ENCODE peak calls at places on chromosomes 13 and 19, in four cellular contexts. One of them, this sample, is unnamed.

GRCh38 chr13:60397693-60398437 is 845 bp downstream of the TDRD3 start:
- DNase-seq in AG10803: peak; percentile 72
- DNase-seq in A549: peak; percentile 30
- DNase-seq in uterus: peak; percentile 49
- DNase-seq in this sample: peak; percentile 33

GRCh38 chr13:29845440-29846056 is 4.9 kb downstream of the UBL3 start:
- DNase-seq in AG10803: peak; percentile 28
- DNase-seq in A549: no peak
- DNase-seq in uterus: no peak
- DNase-seq in this sample: no peak

GRCh38 chr13:44218501-44219240 is 155.0 kb upstream of the SERP2 start:
- DNase-seq in A549: no peak
- DNase-seq in AG10803: no peak
- DNase-seq in uterus: peak; percentile 59
- DNase-seq in this sample: no peak

GRCh38 chr19:51749979-51750378 is 1.7 kb downstream of the FPR1 start:
- DNase-seq in A549: no peak
- DNase-seq in uterus: no peak
- DNase-seq in AG10803: peak; percentile 88
- DNase-seq in this sample: no peak

GRCh38 chr13:73223372-73223781 is 164.6 kb downstream of the KLF5 start:
- DNase-seq in AG10803: no peak
- DNase-seq in A549: no peak
- DNase-seq in uterus: no peak
- DNase-seq in this sample: peak; percentile 42

GRCh38 chr19:3822683-3823344 is 36.6 kb upstream of the MATK start:
- DNase-seq in A549: no peak
- DNase-seq in uterus: no peak
- DNase-seq in AG10803: no peak
- DNase-seq in this sample: no peak

GRCh38 chr19:30791116-30791515 is 418.9 kb downstream of the ZNF536 start:
- DNase-seq in uterus: peak; percentile 46
- DNase-seq in AG10803: no peak
- DNase-seq in A549: no peak
- DNase-seq in this sample: no peak

GRCh38 chr19:15010497-15011255 is 31.0 kb upstream of the SLC1A6 start:
- DNase-seq in AG10803: no peak
- DNase-seq in A549: no peak
- DNase-seq in uterus: no peak
- DNase-seq in this sample: no peak

GRCh38 chr13:40494932-40495619 is 171.4 kb downstream of the FOXO1 start:
- DNase-seq in A549: no peak
- DNase-seq in uterus: no peak
- DNase-seq in AG10803: no peak
- DNase-seq in this sample: no peak

GRCh38 chr19:2841858-2842574 is 741 bp downstream of the ZNF555 start:
- DNase-seq in uterus: no peak
- DNase-seq in AG10803: no peak
- DNase-seq in A549: no peak
- DNase-seq in this sample: no peak

GRCh38 chr19:677201-677600 is 1.0 kb downstream of the FSTL3 start:
- DNase-seq in AG10803: peak; percentile 82
- DNase-seq in A549: peak; percentile 61
- DNase-seq in uterus: peak; percentile 80
- DNase-seq in this sample: peak; percentile 54

GRCh38 chr13:50410921-50411712 is 395.9 kb downstream of the KCNRG start:
- DNase-seq in A549: peak; percentile 54
- DNase-seq in AG10803: peak; percentile 76
- DNase-seq in uterus: no peak
- DNase-seq in this sample: peak; percentile 90

GRCh38 chr13:59531571-59532091 is 632.1 kb downstream of the DIAPH3 start:
- DNase-seq in uterus: peak; percentile 25
- DNase-seq in AG10803: peak; percentile 44
- DNase-seq in A549: no peak
- DNase-seq in this sample: peak; percentile 26

GRCh38 chr19:38727868-38728660 is 16.2 kb downstream of the CAPN12 start:
- DNase-seq in uterus: peak; percentile 65
- DNase-seq in A549: no peak
- DNase-seq in AG10803: no peak
- DNase-seq in this sample: no peak

GRCh38 chr19:1861599-1862031 is 1.8 kb downstream of the KLF16 start:
- DNase-seq in uterus: no peak
- DNase-seq in A549: no peak
- DNase-seq in AG10803: no peak
- DNase-seq in this sample: no peak

GRCh38 chr19:13930402-13930801 is 7.8 kb downstream of the PODNL1 start:
- DNase-seq in AG10803: no peak
- DNase-seq in A549: no peak
- DNase-seq in uterus: no peak
- DNase-seq in this sample: no peak

GRCh38 chr19:46979770-46980105 is 39.9 kb upstream of the NPAS1 start:
- DNase-seq in uterus: no peak
- DNase-seq in A549: no peak
- DNase-seq in AG10803: no peak
- DNase-seq in this sample: no peak

GRCh38 chr13:42377640-42378382 is 105.9 kb downstream of the AKAP11 start:
- DNase-seq in uterus: no peak
- DNase-seq in AG10803: no peak
- DNase-seq in A549: no peak
- DNase-seq in this sample: no peak

GRCh38 chr19:11288349-11288748 is 7.6 kb upstream of the TSPAN16 start:
- DNase-seq in AG10803: peak; percentile 38
- DNase-seq in A549: peak; percentile 25
- DNase-seq in uterus: no peak
- DNase-seq in this sample: no peak

GRCh38 chr13:73365681-73366080 is 306.9 kb downstream of the KLF5 start:
- DNase-seq in A549: peak; percentile 6
- DNase-seq in uterus: no peak
- DNase-seq in AG10803: no peak
- DNase-seq in this sample: no peak

GRCh38 chr19:12733369-12733896 is 1.1 kb downstream of the TRIR start:
- DNase-seq in uterus: no peak
- DNase-seq in AG10803: peak; percentile 51
- DNase-seq in A549: peak; percentile 59
- DNase-seq in this sample: no peak

GRCh38 chr19:28199323-28199722 is 1013.6 kb downstream of the UQCRFS1 start:
- DNase-seq in A549: no peak
- DNase-seq in AG10803: no peak
- DNase-seq in uterus: no peak
- DNase-seq in this sample: no peak

GRCh38 chr19:4396949-4397783 is 3.2 kb downstream of the SH3GL1 start:
- DNase-seq in A549: no peak
- DNase-seq in AG10803: peak; percentile 21
- DNase-seq in uterus: no peak
- DNase-seq in this sample: no peak

GRCh38 chr13:46679369-46680180 is 117.4 kb downstream of the ESD start:
- DNase-seq in uterus: peak; percentile 37
- DNase-seq in A549: no peak
- DNase-seq in AG10803: peak; percentile 70
- DNase-seq in this sample: no peak

GRCh38 chr19:13060964-13061927 is 41.4 kb downstream of the LYL1 start:
- DNase-seq in A549: peak; percentile 73
- DNase-seq in uterus: peak; percentile 89
- DNase-seq in AG10803: peak; percentile 61
- DNase-seq in this sample: peak; percentile 72

GRCh38 chr13:70090036-70090723 is 17.4 kb upstream of the ATXN8OS start:
- DNase-seq in A549: no peak
- DNase-seq in uterus: no peak
- DNase-seq in AG10803: no peak
- DNase-seq in this sample: no peak

GRCh38 chr19:28485300-28485699 is 727.7 kb downstream of the UQCRFS1 start:
- DNase-seq in uterus: no peak
- DNase-seq in AG10803: no peak
- DNase-seq in A549: no peak
- DNase-seq in this sample: no peak

GRCh38 chr19:32566246-32566830 is 14.7 kb upstream of the PDCD5 start:
- DNase-seq in AG10803: peak; percentile 55
- DNase-seq in uterus: no peak
- DNase-seq in A549: no peak
- DNase-seq in this sample: no peak

GRCh38 chr13:73399347-73400216 is 340.8 kb downstream of the KLF5 start:
- DNase-seq in A549: no peak
- DNase-seq in uterus: no peak
- DNase-seq in AG10803: no peak
- DNase-seq in this sample: peak; percentile 22

GRCh38 chr19:4984106-4984380 is 15.1 kb downstream of the KDM4B start:
- DNase-seq in AG10803: no peak
- DNase-seq in A549: no peak
- DNase-seq in uterus: no peak
- DNase-seq in this sample: no peak

GRCh38 chr19:14149509-14149994 is 13.2 kb upstream of the ASF1B start:
- DNase-seq in AG10803: peak; percentile 67
- DNase-seq in A549: no peak
- DNase-seq in uterus: peak; percentile 83
- DNase-seq in this sample: no peak

GRCh38 chr13:25300861-25301346 is 521 bp upstream of the NUP58 start:
- DNase-seq in uterus: peak; percentile 36
- DNase-seq in AG10803: peak; percentile 12
- DNase-seq in A549: no peak
- DNase-seq in this sample: no peak

GRCh38 chr13:27405521-27406134 is 18.8 kb upstream of the GTF3A start:
- DNase-seq in uterus: no peak
- DNase-seq in AG10803: no peak
- DNase-seq in A549: no peak
- DNase-seq in this sample: no peak

GRCh38 chr19:7618771-7619510 is 10.4 kb downstream of the XAB2 start:
- DNase-seq in AG10803: no peak
- DNase-seq in uterus: no peak
- DNase-seq in A549: no peak
- DNase-seq in this sample: no peak

GRCh38 chr13:34942732-34943674 is 933 bp downstream of the NBEA start:
- DNase-seq in AG10803: no peak
- DNase-seq in A549: peak; percentile 4
- DNase-seq in uterus: peak; percentile 18
- DNase-seq in this sample: no peak

This sample was measured in COLO829.